ENCODE peak calls at places on chromosomes 3 and 15, in six cellular contexts. P, N, I, K, O and Q are unnamed samples.

GRCh38 chr3:25001041-25001591 is 426.9 kb upstream of the RARB start:
- DNase-seq in I (no peak), P (no peak), K (no peak), N (no peak), O (no peak), Q (no peak)

GRCh38 chr3:105195260-105195659 is 171.4 kb upstream of the ALCAM start:
- DNase-seq in P (no peak), I (peak; percentile 50), N (no peak), K (no peak), O (no peak), Q (no peak)

GRCh38 chr3:116394365-116394764 is 50.9 kb downstream of the LSAMP start:
- DNase-seq in P (no peak), I (no peak), O (no peak), K (no peak), N (no peak), Q (no peak)

GRCh38 chr15:75163150-75163564 is 38.5 kb upstream of the C15orf39 start:
- DNase-seq in K (no peak), P (no peak), N (no peak), I (no peak), O (no peak), Q (no peak)

GRCh38 chr3:194773666-194774455 is 88.2 kb downstream of the FAM43A start:
- DNase-seq in I (no peak), N (no peak), K (no peak), O (no peak), P (no peak), Q (no peak)

GRCh38 chr3:172002512-172003078 is 36.8 kb upstream of the FNDC3B start:
- DNase-seq in K (no peak), I (no peak), P (no peak), O (no peak), N (no peak), Q (no peak)

GRCh38 chr3:99751649-99752048 is 66.0 kb upstream of the CMSS1 start:
- DNase-seq in P (no peak), I (peak; percentile 86), N (no peak), O (no peak), K (no peak), Q (peak; percentile 69)

GRCh38 chr3:181712505-181713299 is 977 bp downstream of the SOX2 start:
- DNase-seq in N (no peak), P (peak; percentile 75), K (no peak), I (no peak), O (no peak), Q (no peak)

GRCh38 chr3:132804498-132804897 is 82.3 kb upstream of the NPHP3 start:
- DNase-seq in I (no peak), N (no peak), P (no peak), K (no peak), O (no peak), Q (no peak)

GRCh38 chr15:80308002-80308401 is 56.0 kb upstream of the CTXND1 start:
- DNase-seq in O (peak; percentile 11), K (peak; percentile 72), I (no peak), N (no peak), P (no peak), Q (no peak)

GRCh38 chr15:89346516-89346915 is 11.9 kb upstream of the POLG start:
- DNase-seq in P (no peak), K (peak; percentile 43), I (no peak), N (no peak), O (no peak), Q (no peak)

GRCh38 chr3:70038671-70039070 is 39.1 kb downstream of the SAMMSON start:
- DNase-seq in P (no peak), O (no peak), I (no peak), N (no peak), K (no peak), Q (no peak)

GRCh38 chr3:45464336-45464809 is 76.0 kb downstream of the LARS2 start:
- DNase-seq in P (no peak), N (no peak), O (peak; percentile 69), I (no peak), K (peak; percentile 53), Q (no peak)

GRCh38 chr15:28944286-28944685 is 58.5 kb downstream of the APBA2 start:
- DNase-seq in I (no peak), N (no peak), K (no peak), O (no peak), P (no peak), Q (no peak)

GRCh38 chr3:150247456-150247855 is 160.6 kb upstream of the TSC22D2 start:
- DNase-seq in I (no peak), N (no peak), P (no peak), K (no peak), O (no peak), Q (no peak)

GRCh38 chr3:10348404-10348721 is 27.5 kb upstream of the SEC13 start:
- DNase-seq in N (no peak), O (no peak), K (no peak), I (no peak), P (no peak), Q (no peak)

GRCh38 chr3:142916611-142917010 is 27.7 kb upstream of the PCOLCE2 start:
- DNase-seq in I (peak; percentile 10), N (no peak), O (no peak), K (no peak), P (no peak), Q (no peak)

GRCh38 chr15:60059186-60059585 is 55.1 kb downstream of the FOXB1 start:
- DNase-seq in O (peak; percentile 2), I (no peak), N (no peak), P (no peak), K (no peak), Q (no peak)

GRCh38 chr15:71651750-71652186 is 158.6 kb upstream of the NR2E3 start:
- DNase-seq in N (peak; percentile 51), P (no peak), I (peak; percentile 75), O (peak; percentile 32), K (peak; percentile 37), Q (no peak)

GRCh38 chr3:72441284-72441994 is 406.8 kb downstream of the SHQ1 start:
- DNase-seq in K (no peak), N (no peak), O (no peak), P (no peak), I (peak; percentile 9), Q (no peak)

GRCh38 chr3:189838291-189838690 is 207.1 kb downstream of the TP63 start:
- DNase-seq in O (no peak), N (no peak), K (no peak), P (no peak), I (no peak), Q (no peak)

GRCh38 chr3:193910886-193911738 is 224.8 kb upstream of the HES1 start:
- DNase-seq in K (no peak), O (peak; percentile 29), I (peak; percentile 17), P (no peak), N (no peak), Q (no peak)

GRCh38 chr3:52436500-52437106 is 8.3 kb downstream of the SEMA3G start:
- DNase-seq in K (no peak), P (no peak), N (no peak), O (no peak), I (no peak), Q (no peak)

GRCh38 chr3:72821170-72821781 is 27.0 kb downstream of the SHQ1 start:
- DNase-seq in I (peak; percentile 82), O (peak; percentile 76), N (no peak), P (no peak), K (no peak), Q (no peak)

GRCh38 chr3:14519406-14519805 is 20.7 kb downstream of the GRIP2 start:
- DNase-seq in I (no peak), N (no peak), P (no peak), O (no peak), K (no peak), Q (no peak)

GRCh38 chr15:57563416-57563815 is 28.3 kb upstream of the MYZAP start:
- DNase-seq in O (peak; percentile 23), P (no peak), K (no peak), I (no peak), N (no peak), Q (no peak)

GRCh38 chr15:72118400-72118978 is at the start of gene SENP8:
- DNase-seq in K (no peak), P (no peak), O (no peak), I (no peak), N (peak; percentile 87), Q (peak; percentile 95)